ENCODE peak calls at places on chromosomes 13 and 19, in six cellular contexts. D is body of pancreas, T is A549, U is HCT116, F is lower leg skin, N is uterus. V is an unnamed sample.

GRCh38 chr13:45473627-45474026 is 8.9 kb downstream of the COG3 start:
- DNase-seq in D (no peak), T (no peak), U (no peak), F (no peak), N (no peak), V (no peak)

GRCh38 chr19:41156207-41156606 is 36.8 kb upstream of the CYP2S1 start:
- DNase-seq in D (no peak), T (no peak), U (no peak), F (no peak), N (no peak), V (no peak)

GRCh38 chr19:46722004-46722380 is 5.1 kb upstream of the PRKD2 start:
- DNase-seq in D (no peak), T (no peak), U (no peak), F (no peak), N (no peak), V (no peak)

GRCh38 chr19:42313096-42313839 is at the start of gene TMEM145:
- DNase-seq in D (peak), T (peak), U (no peak), F (no peak), N (no peak), V (peak)

GRCh38 chr13:71922191-71922590 is 55.2 kb upstream of the DACH1 start:
- DNase-seq in D (peak), T (no peak), U (no peak), F (no peak), N (no peak), V (no peak)

GRCh38 chr19:15412832-15413231 is 6.0 kb downstream of the AKAP8L start:
- DNase-seq in D (no peak), T (no peak), U (no peak), F (no peak), N (no peak), V (no peak)

GRCh38 chr13:99626461-99627082 is 125.3 kb downstream of the TM9SF2 start:
- DNase-seq in D (no peak), T (no peak), U (peak), F (no peak), N (no peak), V (peak)

GRCh38 chr19:50728084-50728737 is 5.0 kb downstream of the CLEC11A start:
- DNase-seq in D (peak), T (no peak), U (no peak), F (peak), N (peak), V (no peak)

GRCh38 chr13:37602743-37603381 is 4.3 kb upstream of the POSTN start:
- DNase-seq in D (no peak), T (no peak), U (no peak), F (no peak), N (no peak), V (no peak)

GRCh38 chr19:45440873-45441654 is 17.3 kb upstream of the ERCC1 start:
- DNase-seq in D (no peak), T (no peak), U (no peak), F (no peak), N (no peak), V (no peak)

GRCh38 chr13:111482806-111483620 is 162.6 kb downstream of the TEX29 start:
- DNase-seq in D (no peak), T (no peak), U (no peak), F (peak), N (no peak), V (no peak)

GRCh38 chr19:14516746-14517438 is 1.3 kb downstream of the DNAJB1 start:
- DNase-seq in D (no peak), T (no peak), U (no peak), F (no peak), N (no peak), V (no peak)

GRCh38 chr13:76861859-76862258 is 24.3 kb downstream of the KCTD12 start:
- DNase-seq in D (no peak), T (no peak), U (no peak), F (no peak), N (no peak), V (no peak)

GRCh38 chr19:6768236-6768785 is 1.1 kb upstream of the SH2D3A start:
- DNase-seq in D (no peak), T (no peak), U (no peak), F (no peak), N (no peak), V (no peak)

GRCh38 chr13:44308352-44308751 is 65.3 kb upstream of the SERP2 start:
- DNase-seq in D (no peak), T (no peak), U (no peak), F (no peak), N (no peak), V (no peak)

GRCh38 chr19:45765365-45766292 is 3.4 kb downstream of the SIX5 start:
- DNase-seq in D (peak), T (no peak), U (no peak), F (peak), N (peak), V (no peak)

GRCh38 chr19:5480427-5480836 is 25.2 kb downstream of the ZNRF4 start:
- DNase-seq in D (peak), T (peak), U (peak), F (no peak), N (no peak), V (peak)

GRCh38 chr13:41127746-41128145 is 4.9 kb downstream of the KBTBD6 start:
- DNase-seq in D (no peak), T (no peak), U (no peak), F (no peak), N (no peak), V (no peak)

GRCh38 chr19:13366529-13367143 is 139.6 kb downstream of the CACNA1A start:
- DNase-seq in D (no peak), T (peak), U (peak), F (no peak), N (no peak), V (peak)

GRCh38 chr19:45918721-45919120 is 4.1 kb upstream of the NANOS2 start:
- DNase-seq in D (no peak), T (no peak), U (no peak), F (no peak), N (no peak), V (no peak)

GRCh38 chr13:48110132-48110868 is 15.4 kb upstream of the MED4 start:
- DNase-seq in D (no peak), T (no peak), U (no peak), F (no peak), N (no peak), V (no peak)

GRCh38 chr19:5036733-5037681 is 68.1 kb downstream of the KDM4B start:
- DNase-seq in D (no peak), T (no peak), U (no peak), F (no peak), N (no peak), V (no peak)

GRCh38 chr19:33063356-33064116 is 1.2 kb downstream of the RHPN2 start:
- DNase-seq in D (peak), T (no peak), U (no peak), F (no peak), N (peak), V (no peak)

GRCh38 chr13:48583859-48584311 is 51.0 kb upstream of the RCBTB2 start:
- DNase-seq in D (no peak), T (no peak), U (no peak), F (no peak), N (no peak), V (no peak)

GRCh38 chr19:21463449-21464105 is 41.8 kb upstream of the ZNF429 start:
- DNase-seq in D (peak), T (no peak), U (no peak), F (peak), N (no peak), V (no peak)

GRCh38 chr13:37869756-37870488 is at the start of gene TRPC4:
- DNase-seq in D (peak), T (peak), U (no peak), F (no peak), N (peak), V (no peak)

GRCh38 chr19:47587295-47587694 is 14.3 kb upstream of the ZNF541 start:
- DNase-seq in D (no peak), T (no peak), U (no peak), F (no peak), N (no peak), V (no peak)

GRCh38 chr19:1923319-1923718 is 17.7 kb upstream of the CSNK1G2 start:
- DNase-seq in D (no peak), T (no peak), U (no peak), F (no peak), N (no peak), V (no peak)

GRCh38 chr19:5445667-5446066 is 9.6 kb upstream of the ZNRF4 start:
- DNase-seq in D (no peak), T (no peak), U (no peak), F (no peak), N (no peak), V (peak)

GRCh38 chr13:101127741-101128353 is 288.5 kb downstream of the NALCN start:
- DNase-seq in D (peak), T (peak), U (peak), F (no peak), N (no peak), V (peak)

GRCh38 chr19:18109731-18110671 is 12.4 kb downstream of the MAST3 start:
- DNase-seq in D (peak), T (no peak), U (no peak), F (no peak), N (no peak), V (peak)

GRCh38 chr13:29453657-29454056 is 141.8 kb downstream of the SLC7A1 start:
- DNase-seq in D (no peak), T (no peak), U (no peak), F (no peak), N (no peak), V (no peak)

GRCh38 chr19:49488046-49488862 is 846 bp downstream of the RPL13A start:
- DNase-seq in D (no peak), T (no peak), U (no peak), F (no peak), N (no peak), V (no peak)
- TF ChIP-seq POLR2A in D (no peak), T (no peak), U (no peak), F (no peak), N (no peak), V (no peak)

GRCh38 chr19:48749571-48750198 is 2.8 kb downstream of the FUT1 start:
- DNase-seq in D (no peak), T (no peak), U (no peak), F (no peak), N (no peak), V (no peak)

GRCh38 chr19:48750351-48750750 is 2.1 kb downstream of the FUT1 start:
- DNase-seq in D (peak), T (no peak), U (no peak), F (no peak), N (no peak), V (no peak)

GRCh38 chr19:48746738-48747575 is at the start of gene IZUMO1:
- DNase-seq in D (peak), T (peak), U (peak), F (peak), N (peak), V (peak)

GRCh38 chr19:48745208-48745995 is 1.3 kb downstream of the IZUMO1 start:
- DNase-seq in D (peak), T (peak), U (no peak), F (no peak), N (peak), V (no peak)

GRCh38 chr19:48746120-48746519 is 589 bp downstream of the IZUMO1 start:
- DNase-seq in D (no peak), T (no peak), U (no peak), F (no peak), N (no peak), V (no peak)
- TF ChIP-seq POLR2A in D (no peak), T (no peak), U (no peak), F (no peak), N (no peak), V (no peak)

GRCh38 chr19:35757231-35757748 is 461 bp upstream of the HSPB6 start:
- DNase-seq in D (peak), T (peak), U (no peak), F (peak), N (peak), V (peak)
- TF ChIP-seq POLR2A in D (no peak), T (no peak), U (peak), F (no peak), N (peak), V (peak)

DNA sequence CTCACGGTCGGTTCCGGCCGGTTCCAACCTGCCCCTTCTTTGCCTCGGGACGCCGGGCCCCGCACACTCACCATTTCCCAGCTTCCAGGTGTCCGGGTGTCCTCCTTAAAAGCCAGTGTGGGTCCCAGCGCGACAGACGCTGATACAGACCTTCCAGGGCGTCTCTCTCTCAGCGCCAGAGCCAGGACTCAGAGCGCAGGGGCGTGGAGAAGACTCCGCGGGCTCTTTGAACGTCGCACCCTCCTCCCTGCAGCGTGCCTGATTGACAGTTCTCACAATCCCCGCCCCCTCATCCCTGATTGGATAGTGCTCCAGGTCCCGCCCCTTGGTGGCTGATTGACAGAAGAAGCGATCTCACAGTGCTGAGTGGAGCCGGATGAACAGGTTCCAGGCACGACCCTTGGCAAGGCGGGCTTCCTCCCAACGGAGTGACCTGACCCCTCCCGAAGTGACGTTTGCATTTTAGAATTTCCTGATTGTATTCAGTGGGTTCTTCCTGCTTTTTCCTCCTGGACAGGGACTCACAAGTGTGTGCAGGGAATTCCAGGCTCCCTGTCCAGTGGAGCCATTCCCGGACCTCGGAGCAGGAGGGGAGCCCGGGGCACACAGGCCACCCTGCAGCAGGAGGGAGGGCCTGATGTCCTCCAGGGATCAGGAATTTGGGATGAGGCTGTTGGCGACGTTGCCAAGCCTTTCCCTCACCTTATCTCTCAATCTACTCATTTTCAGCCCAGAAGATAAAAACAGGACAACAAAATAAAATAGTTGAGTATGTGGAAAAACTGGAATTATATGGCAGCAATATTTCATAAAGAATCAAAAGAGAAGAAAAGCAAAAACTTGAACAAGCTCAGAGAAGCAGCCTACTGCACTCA is at the start of gene ZNF823:
- DNase-seq in D (peak), T (peak), U (peak), F (peak), N (peak), V (peak)
- TF ChIP-seq POLR2A in D (peak), T (peak), U (peak), F (no peak), N (peak), V (peak)

GRCh38 chr19:43765109-43765876 is 10.5 kb upstream of the SMG9 start:
- DNase-seq in D (peak), T (peak), U (peak), F (peak), N (peak), V (peak)

GRCh38 chr19:43760941-43761340 is 6.2 kb upstream of the SMG9 start:
- DNase-seq in D (no peak), T (no peak), U (no peak), F (no peak), N (no peak), V (no peak)

GRCh38 chr19:43762814-43763213 is 8.1 kb upstream of the SMG9 start:
- DNase-seq in D (no peak), T (no peak), U (no peak), F (no peak), N (no peak), V (no peak)

GRCh38 chr19:43766755-43767043 is 11.9 kb upstream of the SMG9 start:
- DNase-seq in D (no peak), T (no peak), U (no peak), F (no peak), N (no peak), V (no peak)

DNA sequence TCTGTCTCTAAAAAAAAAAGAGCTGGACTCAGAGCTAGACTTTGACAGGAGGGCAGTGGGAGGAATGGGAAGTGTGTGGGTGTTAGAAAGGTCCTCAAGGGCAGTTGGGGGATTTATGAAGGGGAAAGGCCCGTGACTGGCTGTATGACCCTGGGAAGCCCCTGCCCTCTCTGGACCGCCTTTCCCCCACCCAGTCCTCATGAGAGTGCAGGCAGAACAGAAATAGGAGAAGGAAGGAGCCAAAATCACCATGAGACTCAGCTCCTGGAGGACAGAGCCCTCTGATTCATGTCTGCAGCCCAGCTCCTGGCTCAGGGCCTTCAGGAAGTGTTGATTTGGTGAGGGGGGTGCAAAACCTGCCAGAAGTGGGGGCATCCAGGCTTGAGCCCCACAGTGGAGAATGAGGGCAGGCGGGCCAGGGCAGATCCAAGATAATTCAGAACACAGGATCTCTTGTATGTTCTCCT is 8.7 kb upstream of the SMG9 start:
- DNase-seq in D (no peak), T (no peak), U (no peak), F (no peak), N (no peak), V (no peak)
- TF ChIP-seq POLR2A in D (no peak), T (no peak), U (no peak), F (no peak), N (no peak), V (no peak)

V was measured in H54.